ENCODE peak calls at places on chromosome 3, in eight cellular contexts. N is cardiac fibroblast, F is upper lobe of right lung, J is AG10803, P is left ventricle myocardium inferior, Q is uterus, L is K562, R is dorsolateral prefrontal cortex. Z is an unnamed sample.

GRCh38 chr3:9349321-9350117 is 13.3 kb upstream of the THUMPD3 start:
- DNase-seq in F (no peak), Q (no peak), J (peak; percentile 88), L (peak; percentile 23), P (no peak), N (peak; percentile 94), R (no peak), Z (no peak)

GRCh38 chr3:139302084-139302800 is 41.6 kb upstream of the MRPS22 start:
- DNase-seq in R (no peak), Q (peak; percentile 19), L (no peak), F (no peak), J (peak; percentile 100), N (peak; percentile 99), P (peak; percentile 46), Z (no peak)

GRCh38 chr3:137061186-137061585 is 103.4 kb downstream of the IL20RB start:
- DNase-seq in J (no peak), Q (no peak), P (no peak), R (no peak), F (no peak), N (no peak), L (no peak), Z (no peak)

GRCh38 chr3:84978833-84979232 is 20.0 kb downstream of the CADM2 start:
- DNase-seq in Q (no peak), L (no peak), P (no peak), R (no peak), N (no peak), F (no peak), J (no peak), Z (no peak)

GRCh38 chr3:193673845-193674244 is 80.8 kb downstream of the OPA1 start:
- DNase-seq in R (peak; percentile 47), N (no peak), J (no peak), F (no peak), P (no peak), Q (no peak), L (no peak), Z (no peak)

GRCh38 chr3:87437765-87438164 is 161.4 kb upstream of the POU1F1 start:
- DNase-seq in P (no peak), L (no peak), J (peak; percentile 11), N (peak; percentile 32), R (no peak), F (no peak), Q (no peak), Z (no peak)

GRCh38 chr3:9689757-9690156 is 13.9 kb upstream of the CPNE9 start:
- DNase-seq in R (no peak), L (no peak), N (no peak), J (no peak), P (no peak), F (no peak), Q (no peak), Z (no peak)

GRCh38 chr3:81891496-81891895 is 130.1 kb upstream of the GBE1 start:
- DNase-seq in L (no peak), Q (no peak), N (no peak), F (no peak), J (no peak), P (no peak), R (no peak), Z (no peak)

GRCh38 chr3:45414823-45415222 is 26.4 kb downstream of the LARS2 start:
- DNase-seq in J (no peak), Q (no peak), P (no peak), R (no peak), N (no peak), L (no peak), F (no peak), Z (no peak)

GRCh38 chr3:8972614-8973013 is 9.3 kb upstream of the RAD18 start:
- DNase-seq in P (no peak), R (no peak), F (no peak), L (peak; percentile 88), N (peak; percentile 67), Q (no peak), J (peak; percentile 16), Z (no peak)

GRCh38 chr3:10867384-10867783 is 51.4 kb downstream of the SLC6A11 start:
- DNase-seq in J (peak; percentile 1), Q (no peak), L (peak; percentile 24), N (peak; percentile 9), P (no peak), R (no peak), F (no peak), Z (no peak)

GRCh38 chr3:13308406-13308805 is 111.7 kb downstream of the NUP210 start:
- DNase-seq in Q (no peak), P (no peak), N (peak; percentile 36), J (peak; percentile 17), F (no peak), L (peak; percentile 66), R (no peak), Z (no peak)

GRCh38 chr3:175057406-175057805 is 198.3 kb downstream of the NAALADL2 start:
- DNase-seq in Q (no peak), F (no peak), N (no peak), P (no peak), R (no peak), L (no peak), J (peak; percentile 35), Z (no peak)
- H3K4me3 ChIP-seq in Q (no peak overlapping the region), F (no peak overlapping the region), N (no peak overlapping the region), P (no peak overlapping the region), R (no peak overlapping the region), L (no peak overlapping the region), J (no peak overlapping the region), Z (no peak overlapping the region)

GRCh38 chr3:19231792-19232461 is 83.6 kb downstream of the KCNH8 start:
- DNase-seq in J (no peak), F (no peak), Q (no peak), R (no peak), L (no peak), P (no peak), N (no peak), Z (no peak)

GRCh38 chr3:19226516-19226915 is 78.2 kb downstream of the KCNH8 start:
- DNase-seq in N (no peak), R (no peak), L (no peak), F (no peak), P (no peak), J (no peak), Q (no peak), Z (no peak)

GRCh38 chr3:19232566-19232965 is 84.3 kb downstream of the KCNH8 start:
- DNase-seq in Q (no peak), P (no peak), L (no peak), N (no peak), F (no peak), R (no peak), J (no peak), Z (no peak)

DNA sequence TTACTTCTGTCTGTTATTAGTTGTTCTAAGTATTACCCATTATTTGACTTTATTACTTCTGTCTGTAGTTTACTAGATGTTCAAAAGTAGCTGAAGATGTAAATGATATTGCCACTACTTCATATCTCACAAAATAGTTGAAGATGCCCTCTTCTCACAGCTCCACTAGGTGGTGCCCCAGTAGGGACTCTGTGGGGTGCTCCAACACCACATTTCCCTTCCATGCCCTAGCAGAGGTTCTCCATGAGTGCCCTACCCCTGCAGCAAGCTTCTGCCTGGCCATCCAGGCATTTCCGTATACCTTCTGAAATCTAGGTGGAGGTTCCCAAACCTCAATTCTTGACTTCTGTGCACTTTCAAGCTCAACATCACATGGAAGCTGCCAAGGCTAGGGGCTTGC is 80.8 kb downstream of the KCNH8 start:
- DNase-seq in F (no peak), J (no peak), L (no peak), N (no peak), Q (no peak), R (no peak), P (no peak), Z (no peak)
- TF ChIP-seq CTCF in F (no peak), J (no peak), L (no peak), N (no peak), Q (no peak), R (no peak), P (no peak), Z (no peak)

GRCh38 chr3:187139126-187139894 is at the start of gene RPL39L:
- DNase-seq in Q (peak; percentile 80), N (peak; percentile 89), J (peak; percentile 77), P (peak; percentile 83), L (peak; percentile 95), F (peak; percentile 90), R (peak; percentile 60), Z (peak; percentile 87)

GRCh38 chr3:187136936-187137335 is 2.4 kb downstream of the RPL39L start:
- DNase-seq in F (no peak), N (peak; percentile 80), Q (no peak), L (no peak), R (no peak), P (no peak), J (peak; percentile 41), Z (no peak)

GRCh38 chr3:187136347-187136746 is 2.9 kb downstream of the RPL39L start:
- DNase-seq in N (no peak), R (no peak), J (no peak), P (no peak), F (no peak), Q (no peak), L (no peak), Z (no peak)

DNA sequence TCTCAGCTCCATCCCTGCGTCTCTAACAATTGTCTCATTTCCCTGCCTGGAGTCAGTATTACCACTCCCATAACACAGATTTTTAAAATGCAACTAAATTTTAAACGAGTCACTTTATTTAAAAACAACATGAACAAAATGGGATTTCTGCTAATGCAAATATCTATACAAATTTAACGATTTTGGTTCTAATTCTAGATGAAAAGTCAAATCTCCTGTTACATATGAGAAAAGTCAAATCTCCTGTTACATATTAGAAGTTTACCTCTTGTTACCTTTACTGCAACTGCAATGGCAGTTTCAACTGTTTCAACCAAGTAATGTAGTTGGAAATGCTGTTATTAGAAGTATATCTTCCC is 578 bp upstream of the RPL39L start:
- DNase-seq in Q (no peak), N (no peak), P (no peak), L (no peak), R (no peak), J (no peak), F (no peak), Z (no peak)
- H3K4me3 ChIP-seq in Q (peak overlapping the region; percentile 37), N (peak overlapping the region; percentile 70), P (peak overlapping the region; percentile 69), L (peak overlapping the region; percentile 80), R (peak overlapping the region; percentile 57), J (peak overlapping the region; percentile 82), F (peak overlapping the region; percentile 69), Z (peak overlapping the region; percentile 75)

DNA sequence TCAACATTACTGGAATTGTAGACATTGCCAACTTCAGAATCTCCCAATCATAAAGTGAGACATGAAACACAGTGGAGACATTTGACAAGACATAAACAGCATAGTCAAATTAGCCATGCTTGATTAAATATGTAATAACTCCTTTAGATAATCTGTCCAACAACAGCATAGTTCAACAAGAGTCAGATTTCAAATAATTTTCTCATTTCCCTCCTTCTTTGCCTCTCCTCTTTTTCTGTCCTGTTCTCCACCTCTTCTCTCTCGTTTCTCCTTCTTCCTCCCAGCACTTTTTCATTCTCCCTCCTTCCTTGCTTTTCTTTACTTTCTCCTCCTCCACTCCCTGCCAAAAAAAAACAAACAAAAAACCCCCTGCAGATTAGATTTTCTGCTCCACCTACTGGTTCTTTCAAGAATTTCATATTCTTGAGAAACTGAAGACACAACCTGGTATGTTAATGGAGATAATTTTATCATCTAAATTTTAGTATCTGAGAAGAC is 20.1 kb downstream of the CPOX start:
- DNase-seq in Q (no peak), P (no peak), F (no peak), N (peak; percentile 55), J (no peak), L (peak; percentile 29), R (no peak), Z (no peak)
- TF ChIP-seq CTCF in Q (no peak), P (peak; percentile 39), F (peak; percentile 33), N (peak; percentile 53), J (peak; percentile 55), L (peak; percentile 30), R (peak; percentile 42), Z (no peak)

Z was measured in coronary artery.